ENCODE peak calls at places on chromosome 11, in four cellular contexts. R is fibroblast of lung; Q is stimulated activated CD4-positive, alpha-beta T cell treated with anti-CD3 and anti-CD28 coated beads, TNF-alpha, amount 100 ng/mL, for 1 hour; L is NCI-H748 treated with DMSO at 0.1 percent for 48 hours. M is an unnamed sample.

GRCh38 chr11:108916935-108917334 is 252.1 kb downstream of the DDX10 start:
- DNase-seq in R (no peak), Q (no peak), L (no peak), M (no peak)

GRCh38 chr11:69474736-69475135 is 6.7 kb upstream of the LINC01488 start:
- DNase-seq in R (no peak), Q (no peak), L (no peak), M (no peak)

GRCh38 chr11:11977206-11977938 is 31.1 kb downstream of the DKK3 start:
- DNase-seq in R (peak; percentile 97), Q (no peak), L (no peak), M (peak; percentile 97)

GRCh38 chr11:70471254-70471653 is 72.9 kb downstream of the CTTN start:
- DNase-seq in R (no peak), Q (no peak), L (no peak), M (no peak)

GRCh38 chr11:78038697-78039313 is 15.7 kb upstream of the KCTD14 start:
- DNase-seq in R (peak; percentile 47), Q (no peak), L (no peak), M (peak; percentile 68)

GRCh38 chr11:64894812-64895452 is 16.5 kb upstream of the EHD1 start:
- DNase-seq in R (no peak), Q (no peak), L (no peak), M (no peak)

GRCh38 chr11:31815743-31816466 is 4.8 kb upstream of the PAX6 start:
- DNase-seq in R (peak; percentile 18), Q (no peak), L (no peak), M (peak; percentile 63)

GRCh38 chr11:119019996-119020395 is 1.4 kb downstream of the TRAPPC4 start:
- DNase-seq in R (no peak), Q (no peak), L (no peak), M (no peak)

GRCh38 chr11:122037911-122038310 is 78.1 kb downstream of the BLID start:
- DNase-seq in R (no peak), Q (no peak), L (no peak), M (no peak)

GRCh38 chr11:65112551-65113360 is 1.1 kb downstream of the TM7SF2 start:
- DNase-seq in R (peak; percentile 20), Q (peak; percentile 68), L (peak; percentile 34), M (peak; percentile 76)

GRCh38 chr11:123822022-123822421 is 15.9 kb upstream of the OR6M1 start:
- DNase-seq in R (no peak), Q (no peak), L (no peak), M (no peak)

GRCh38 chr11:118109231-118109630 is 22.5 kb upstream of the SMIM35 start:
- DNase-seq in R (peak; percentile 36), Q (no peak), L (no peak), M (peak; percentile 38)

GRCh38 chr11:14500181-14500651 is 605 bp upstream of the COPB1 start:
- DNase-seq in R (peak; percentile 62), Q (peak; percentile 9), L (peak; percentile 60), M (peak; percentile 67)

GRCh38 chr11:88320149-88320559 is 17.4 kb downstream of the CTSC start:
- DNase-seq in R (peak; percentile 78), Q (no peak), L (no peak), M (peak; percentile 58)

GRCh38 chr11:121841487-121842167 is 274.4 kb downstream of the BLID start:
- DNase-seq in R (peak; percentile 94), Q (no peak), L (no peak), M (peak; percentile 87)

GRCh38 chr11:130606781-130607511 is 158.5 kb downstream of the ADAMTS15 start:
- DNase-seq in R (peak; percentile 62), Q (no peak), L (no peak), M (no peak)

GRCh38 chr11:64355078-64355940 is 3.7 kb upstream of the RPS6KA4 start:
- DNase-seq in R (peak; percentile 75), Q (no peak), L (peak; percentile 24), M (peak; percentile 93)

GRCh38 chr11:13297917-13298356 is 20.3 kb downstream of the BMAL1 start:
- DNase-seq in R (no peak), Q (no peak), L (no peak), M (no peak)